ENCODE peak calls at places on chromosomes 3 and 15, in five cellular contexts. One of them, this sample, is unnamed.

GRCh38 chr3:127141921-127142730 is 50.8 kb upstream of the PRR23E start:
- DNase-seq in left ventricle myocardium superior: no peak
- DNase-seq in GF-D8: no peak
- DNase-seq in natural killer cell: no peak
- DNase-seq in cardiac muscle cell: no peak
- DNase-seq in this sample: no peak

GRCh38 chr3:126194713-126195305 is 14.4 kb upstream of the ALDH1L1 start:
- DNase-seq in left ventricle myocardium superior: no peak
- DNase-seq in cardiac muscle cell: no peak
- DNase-seq in natural killer cell: no peak
- DNase-seq in GF-D8: no peak
- DNase-seq in this sample: no peak

GRCh38 chr15:68277131-68277604 is 377 bp upstream of the FEM1B start:
- DNase-seq in GF-D8: peak
- DNase-seq in left ventricle myocardium superior: no peak
- DNase-seq in cardiac muscle cell: peak
- DNase-seq in natural killer cell: no peak
- DNase-seq in this sample: no peak

GRCh38 chr3:152071924-152072323 is 196.8 kb upstream of the MBNL1 start:
- DNase-seq in cardiac muscle cell: peak
- DNase-seq in GF-D8: peak
- DNase-seq in left ventricle myocardium superior: no peak
- DNase-seq in natural killer cell: no peak
- DNase-seq in this sample: peak

GRCh38 chr3:117761992-117762944 is 1052.7 kb downstream of the TUSC7 start:
- DNase-seq in left ventricle myocardium superior: no peak
- DNase-seq in GF-D8: no peak
- DNase-seq in cardiac muscle cell: no peak
- DNase-seq in natural killer cell: no peak
- DNase-seq in this sample: no peak

GRCh38 chr3:79618883-79619282 is 148.9 kb downstream of the ROBO1 start:
- DNase-seq in GF-D8: no peak
- DNase-seq in natural killer cell: no peak
- DNase-seq in cardiac muscle cell: no peak
- DNase-seq in left ventricle myocardium superior: no peak
- DNase-seq in this sample: no peak

GRCh38 chr3:150147776-150148175 is 177.1 kb upstream of the PFN2 start:
- DNase-seq in natural killer cell: no peak
- DNase-seq in left ventricle myocardium superior: no peak
- DNase-seq in cardiac muscle cell: peak
- DNase-seq in GF-D8: no peak
- DNase-seq in this sample: no peak

GRCh38 chr15:29612096-29612495 is 210.2 kb downstream of the TJP1 start:
- DNase-seq in cardiac muscle cell: peak
- DNase-seq in GF-D8: no peak
- DNase-seq in left ventricle myocardium superior: no peak
- DNase-seq in natural killer cell: no peak
- DNase-seq in this sample: no peak

GRCh38 chr3:116445291-116445841 is at the start of gene LSAMP:
- DNase-seq in left ventricle myocardium superior: peak
- DNase-seq in cardiac muscle cell: peak
- DNase-seq in natural killer cell: no peak
- DNase-seq in GF-D8: no peak
- DNase-seq in this sample: no peak

GRCh38 chr3:134808835-134809234 is 13.8 kb downstream of the EPHB1 start:
- DNase-seq in left ventricle myocardium superior: no peak
- DNase-seq in GF-D8: no peak
- DNase-seq in cardiac muscle cell: no peak
- DNase-seq in natural killer cell: no peak
- DNase-seq in this sample: no peak

GRCh38 chr15:44157679-44158078 is 37.4 kb downstream of the FRMD5 start:
- DNase-seq in natural killer cell: no peak
- DNase-seq in GF-D8: no peak
- DNase-seq in left ventricle myocardium superior: no peak
- DNase-seq in cardiac muscle cell: peak
- DNase-seq in this sample: no peak

GRCh38 chr15:80415331-80415730 is 11.1 kb downstream of the ARNT2 start:
- DNase-seq in cardiac muscle cell: no peak
- DNase-seq in GF-D8: no peak
- DNase-seq in left ventricle myocardium superior: no peak
- DNase-seq in natural killer cell: no peak
- DNase-seq in this sample: no peak

GRCh38 chr15:25901841-25902610 is 38.9 kb upstream of the ATP10A start:
- DNase-seq in GF-D8: no peak
- DNase-seq in cardiac muscle cell: no peak
- DNase-seq in natural killer cell: no peak
- DNase-seq in left ventricle myocardium superior: no peak
- DNase-seq in this sample: no peak

GRCh38 chr3:112709929-112710328 is 69.0 kb upstream of the CCDC80 start:
- DNase-seq in GF-D8: no peak
- DNase-seq in left ventricle myocardium superior: no peak
- DNase-seq in cardiac muscle cell: no peak
- DNase-seq in natural killer cell: no peak
- DNase-seq in this sample: no peak

GRCh38 chr15:89017370-89018066 is 70.7 kb upstream of the ABHD2 start:
- DNase-seq in GF-D8: no peak
- DNase-seq in cardiac muscle cell: peak
- DNase-seq in left ventricle myocardium superior: peak
- DNase-seq in natural killer cell: peak
- DNase-seq in this sample: peak

GRCh38 chr15:83205725-83206324 is 1.8 kb downstream of the HDGFL3 start:
- DNase-seq in natural killer cell: no peak
- DNase-seq in GF-D8: no peak
- DNase-seq in left ventricle myocardium superior: no peak
- DNase-seq in cardiac muscle cell: peak
- DNase-seq in this sample: no peak

GRCh38 chr3:110984456-110985250 is 87.0 kb upstream of the NECTIN3 start:
- DNase-seq in left ventricle myocardium superior: no peak
- DNase-seq in natural killer cell: no peak
- DNase-seq in GF-D8: no peak
- DNase-seq in cardiac muscle cell: no peak
- DNase-seq in this sample: no peak

GRCh38 chr15:80844011-80844732 is 65.0 kb downstream of the CEMIP start:
- DNase-seq in natural killer cell: no peak
- DNase-seq in left ventricle myocardium superior: no peak
- DNase-seq in GF-D8: no peak
- DNase-seq in cardiac muscle cell: peak
- DNase-seq in this sample: no peak

GRCh38 chr3:45119824-45120614 is 26.2 kb downstream of the CDCP1 start:
- DNase-seq in natural killer cell: no peak
- DNase-seq in cardiac muscle cell: no peak
- DNase-seq in GF-D8: no peak
- DNase-seq in left ventricle myocardium superior: no peak
- DNase-seq in this sample: no peak

GRCh38 chr15:58929891-58930416 is 3.5 kb downstream of the SLTM start:
- DNase-seq in cardiac muscle cell: no peak
- DNase-seq in GF-D8: no peak
- DNase-seq in left ventricle myocardium superior: no peak
- DNase-seq in natural killer cell: no peak
- DNase-seq in this sample: no peak

GRCh38 chr3:136995652-136996051 is 37.9 kb downstream of the IL20RB start:
- DNase-seq in cardiac muscle cell: peak
- DNase-seq in natural killer cell: no peak
- DNase-seq in left ventricle myocardium superior: no peak
- DNase-seq in GF-D8: no peak
- DNase-seq in this sample: no peak

GRCh38 chr3:59654120-59654952 is 604.5 kb upstream of the CFAP20DC start:
- DNase-seq in natural killer cell: no peak
- DNase-seq in GF-D8: no peak
- DNase-seq in left ventricle myocardium superior: peak
- DNase-seq in cardiac muscle cell: peak
- DNase-seq in this sample: no peak

GRCh38 chr3:3862534-3862933 is 63.3 kb downstream of the LRRN1 start:
- DNase-seq in GF-D8: no peak
- DNase-seq in cardiac muscle cell: no peak
- DNase-seq in natural killer cell: no peak
- DNase-seq in left ventricle myocardium superior: no peak
- DNase-seq in this sample: peak

GRCh38 chr3:12891391-12891984 is 50.1 kb upstream of the RPL32 start:
- DNase-seq in GF-D8: no peak
- DNase-seq in cardiac muscle cell: no peak
- DNase-seq in natural killer cell: no peak
- DNase-seq in left ventricle myocardium superior: no peak
- DNase-seq in this sample: no peak

GRCh38 chr3:128081846-128082245 is 29.6 kb downstream of the SEC61A1 start:
- DNase-seq in left ventricle myocardium superior: no peak
- DNase-seq in GF-D8: no peak
- DNase-seq in natural killer cell: no peak
- DNase-seq in cardiac muscle cell: peak
- DNase-seq in this sample: no peak

GRCh38 chr15:74794970-74795349 is 13.1 kb downstream of the CSK start:
- DNase-seq in cardiac muscle cell: no peak
- DNase-seq in left ventricle myocardium superior: no peak
- DNase-seq in natural killer cell: no peak
- DNase-seq in GF-D8: no peak
- DNase-seq in this sample: no peak

GRCh38 chr3:119359476-119359998 is 65.4 kb downstream of the ARHGAP31 start:
- DNase-seq in cardiac muscle cell: no peak
- DNase-seq in natural killer cell: no peak
- DNase-seq in GF-D8: no peak
- DNase-seq in left ventricle myocardium superior: no peak
- DNase-seq in this sample: no peak

GRCh38 chr3:141707741-141708203 is 30.3 kb upstream of the RNF7 start:
- DNase-seq in cardiac muscle cell: peak
- DNase-seq in natural killer cell: no peak
- DNase-seq in GF-D8: no peak
- DNase-seq in left ventricle myocardium superior: no peak
- DNase-seq in this sample: no peak

GRCh38 chr15:92650256-92650655 is 5.3 kb downstream of the FAM174B start:
- DNase-seq in left ventricle myocardium superior: peak
- DNase-seq in natural killer cell: no peak
- DNase-seq in GF-D8: no peak
- DNase-seq in cardiac muscle cell: peak
- DNase-seq in this sample: no peak

GRCh38 chr3:170233532-170233931 is 11.3 kb downstream of the PRKCI start:
- DNase-seq in left ventricle myocardium superior: no peak
- DNase-seq in GF-D8: peak
- DNase-seq in natural killer cell: no peak
- DNase-seq in cardiac muscle cell: peak
- DNase-seq in this sample: no peak

GRCh38 chr3:72488736-72489030 is 359.6 kb downstream of the SHQ1 start:
- DNase-seq in cardiac muscle cell: peak
- DNase-seq in left ventricle myocardium superior: no peak
- DNase-seq in GF-D8: no peak
- DNase-seq in natural killer cell: no peak
- DNase-seq in this sample: no peak

GRCh38 chr15:47727676-47728075 is 10.4 kb downstream of the SEMA6D start:
- DNase-seq in cardiac muscle cell: no peak
- DNase-seq in natural killer cell: no peak
- DNase-seq in GF-D8: no peak
- DNase-seq in left ventricle myocardium superior: no peak
- DNase-seq in this sample: no peak

GRCh38 chr15:64740361-64741170 is 34.8 kb downstream of the RBPMS2 start:
- DNase-seq in natural killer cell: no peak
- DNase-seq in GF-D8: peak
- DNase-seq in left ventricle myocardium superior: peak
- DNase-seq in cardiac muscle cell: peak
- DNase-seq in this sample: no peak

GRCh38 chr3:95654567-95655362 is 1159.6 kb upstream of the EPHA6 start:
- DNase-seq in natural killer cell: no peak
- DNase-seq in GF-D8: no peak
- DNase-seq in cardiac muscle cell: no peak
- DNase-seq in left ventricle myocardium superior: no peak
- DNase-seq in this sample: no peak

GRCh38 chr3:67381667-67382272 is 272.6 kb downstream of the SUCLG2 start:
- DNase-seq in GF-D8: no peak
- DNase-seq in left ventricle myocardium superior: no peak
- DNase-seq in cardiac muscle cell: peak
- DNase-seq in natural killer cell: no peak
- DNase-seq in this sample: peak

This sample was measured in HL-60.